ENCODE peak calls at places on chromosomes 1 and 21, in seven cellular contexts. X is NCI-H345; S is KBM-7; C is head of caudate nucleus; Q is osteocyte; N is stimulated activated naive CD8-positive, alpha-beta T cell treated with anti-CD3 and anti-CD28 coated beads, Interleukin-15, amount 100 ng/mL, for 72 hours; E is activated CD4-positive, alpha-beta T cell treated with anti-CD3 and anti-CD28 coated beads for 24 hours. V is an unnamed sample.
A peak's percentile ranks its signal among the peaks of the same experiment; 100 is the strongest.

GRCh38 chr1:244226440-244226839 is 175.4 kb downstream of the ZBTB18 start:
- DNase-seq in C (no peak), N (no peak), Q (no peak), X (no peak), E (no peak), S (no peak), V (no peak)

GRCh38 chr1:155860939-155861496 is 1.7 kb downstream of the SYT11 start:
- DNase-seq in Q (no peak), N (no peak), C (no peak), E (no peak), X (no peak), S (no peak), V (no peak)

GRCh38 chr21:14550200-14550599 is 4.1 kb upstream of the SAMSN1 start:
- DNase-seq in N (no peak), X (no peak), S (peak; percentile 87), E (no peak), C (no peak), Q (no peak), V (no peak)

GRCh38 chr21:45974073-45975016 is 7.2 kb upstream of the COL6A1 start:
- DNase-seq in S (no peak), X (peak; percentile 33), Q (peak; percentile 88), C (no peak), E (no peak), N (no peak), V (no peak)

GRCh38 chr21:32193066-32193465 is 85.8 kb downstream of the MIS18A start:
- DNase-seq in Q (peak; percentile 42), E (no peak), S (no peak), C (no peak), X (no peak), N (no peak), V (no peak)

GRCh38 chr1:115229016-115229415 is 109.0 kb downstream of the NGF start:
- DNase-seq in E (no peak), N (no peak), C (no peak), X (no peak), Q (no peak), S (no peak), V (no peak)

GRCh38 chr1:118360817-118361216 is 175.8 kb upstream of the SPAG17 start:
- DNase-seq in Q (no peak), E (no peak), N (no peak), S (no peak), C (no peak), X (no peak), V (no peak)

GRCh38 chr1:205925730-205926129 is 17.5 kb downstream of the SLC26A9 start:
- DNase-seq in X (peak; percentile 27), C (no peak), Q (no peak), S (no peak), N (no peak), E (no peak), V (no peak)

GRCh38 chr1:5646486-5646885 is 345.7 kb downstream of the NPHP4 start:
- DNase-seq in X (no peak), E (no peak), C (no peak), N (no peak), Q (peak; percentile 73), S (no peak), V (no peak)

GRCh38 chr21:42056468-42056867 is 14.6 kb upstream of the UMODL1 start:
- DNase-seq in N (no peak), S (no peak), Q (no peak), C (no peak), X (peak; percentile 91), E (no peak), V (no peak)

GRCh38 chr1:45685308-45686080 is 839 bp downstream of the GPBP1L1 start:
- DNase-seq in S (peak; percentile 51), X (no peak), Q (no peak), C (no peak), E (no peak), N (no peak), V (no peak)